ENCODE peak calls at places on chromosomes 4 and X, in four cellular contexts. One of them, this sample, is unnamed.

GRCh38 chr4:85717366-85717765 is 242.4 kb downstream of the ARHGAP24 start:
- DNase-seq in brain microvascular endothelial cell: no peak
- DNase-seq in dorsolateral prefrontal cortex: no peak
- DNase-seq in body of pancreas: no peak
- DNase-seq in this sample: no peak

GRCh38 chrX:39491548-39492297 is 606.0 kb downstream of the BCOR start:
- DNase-seq in brain microvascular endothelial cell: no peak
- DNase-seq in dorsolateral prefrontal cortex: no peak
- DNase-seq in body of pancreas: no peak
- DNase-seq in this sample: no peak

GRCh38 chr4:159655547-159655946 is 552.7 kb downstream of the RAPGEF2 start:
- DNase-seq in body of pancreas: no peak
- DNase-seq in brain microvascular endothelial cell: peak
- DNase-seq in dorsolateral prefrontal cortex: no peak
- DNase-seq in this sample: no peak

GRCh38 chrX:120144178-120144844 is 14.1 kb upstream of the RHOXF2 start:
- DNase-seq in body of pancreas: peak
- DNase-seq in dorsolateral prefrontal cortex: no peak
- DNase-seq in brain microvascular endothelial cell: no peak
- DNase-seq in this sample: no peak

GRCh38 chr4:12968345-12968744 is 515.8 kb downstream of the RAB28 start:
- DNase-seq in body of pancreas: no peak
- DNase-seq in dorsolateral prefrontal cortex: no peak
- DNase-seq in brain microvascular endothelial cell: no peak
- DNase-seq in this sample: no peak

GRCh38 chrX:105552395-105552794 is 269.9 kb upstream of the NRK start:
- DNase-seq in dorsolateral prefrontal cortex: no peak
- DNase-seq in brain microvascular endothelial cell: no peak
- DNase-seq in body of pancreas: no peak
- DNase-seq in this sample: no peak

GRCh38 chr4:122531038-122531437 is 74.5 kb upstream of the IL2 start:
- DNase-seq in dorsolateral prefrontal cortex: no peak
- DNase-seq in body of pancreas: no peak
- DNase-seq in brain microvascular endothelial cell: no peak
- DNase-seq in this sample: no peak

GRCh38 chr4:20641971-20642370 is 58.3 kb upstream of the PACRGL start:
- DNase-seq in body of pancreas: no peak
- DNase-seq in brain microvascular endothelial cell: no peak
- DNase-seq in dorsolateral prefrontal cortex: no peak
- DNase-seq in this sample: no peak

GRCh38 chrX:12080265-12080664 is 58.0 kb upstream of the FRMPD4 start:
- DNase-seq in dorsolateral prefrontal cortex: no peak
- DNase-seq in body of pancreas: no peak
- DNase-seq in brain microvascular endothelial cell: peak
- DNase-seq in this sample: no peak

GRCh38 chr4:6200011-6200921 is at the start of gene JAKMIP1:
- DNase-seq in brain microvascular endothelial cell: peak
- DNase-seq in body of pancreas: peak
- DNase-seq in dorsolateral prefrontal cortex: peak
- DNase-seq in this sample: peak

GRCh38 chr4:54099287-54099958 is 540 bp upstream of the GSX2 start:
- DNase-seq in dorsolateral prefrontal cortex: no peak
- DNase-seq in body of pancreas: no peak
- DNase-seq in brain microvascular endothelial cell: no peak
- DNase-seq in this sample: no peak

GRCh38 chr4:7313991-7314390 is 120.7 kb downstream of the PSAPL1 start:
- DNase-seq in body of pancreas: no peak
- DNase-seq in brain microvascular endothelial cell: no peak
- DNase-seq in dorsolateral prefrontal cortex: no peak
- DNase-seq in this sample: no peak

GRCh38 chr4:111040904-111041303 is 418.0 kb upstream of the PITX2 start:
- DNase-seq in brain microvascular endothelial cell: no peak
- DNase-seq in body of pancreas: no peak
- DNase-seq in dorsolateral prefrontal cortex: no peak
- DNase-seq in this sample: no peak

GRCh38 chrX:39518451-39519212 is 579.1 kb downstream of the BCOR start:
- DNase-seq in brain microvascular endothelial cell: no peak
- DNase-seq in dorsolateral prefrontal cortex: peak
- DNase-seq in body of pancreas: peak
- DNase-seq in this sample: peak

GRCh38 chrX:150502979-150503897 is 65.2 kb upstream of the MTM1 start:
- DNase-seq in body of pancreas: peak
- DNase-seq in brain microvascular endothelial cell: no peak
- DNase-seq in dorsolateral prefrontal cortex: no peak
- DNase-seq in this sample: no peak

GRCh38 chrX:150504399-150505186 is 63.8 kb upstream of the MTM1 start:
- DNase-seq in body of pancreas: peak
- DNase-seq in brain microvascular endothelial cell: no peak
- DNase-seq in dorsolateral prefrontal cortex: no peak
- DNase-seq in this sample: no peak

GRCh38 chrX:150506020-150506419 is 62.4 kb upstream of the MTM1 start:
- DNase-seq in dorsolateral prefrontal cortex: no peak
- DNase-seq in body of pancreas: no peak
- DNase-seq in brain microvascular endothelial cell: no peak
- DNase-seq in this sample: no peak

GRCh38 chrX:150502091-150502490 is 66.3 kb upstream of the MTM1 start:
- DNase-seq in dorsolateral prefrontal cortex: no peak
- DNase-seq in body of pancreas: no peak
- DNase-seq in brain microvascular endothelial cell: no peak
- DNase-seq in this sample: no peak

DNA sequence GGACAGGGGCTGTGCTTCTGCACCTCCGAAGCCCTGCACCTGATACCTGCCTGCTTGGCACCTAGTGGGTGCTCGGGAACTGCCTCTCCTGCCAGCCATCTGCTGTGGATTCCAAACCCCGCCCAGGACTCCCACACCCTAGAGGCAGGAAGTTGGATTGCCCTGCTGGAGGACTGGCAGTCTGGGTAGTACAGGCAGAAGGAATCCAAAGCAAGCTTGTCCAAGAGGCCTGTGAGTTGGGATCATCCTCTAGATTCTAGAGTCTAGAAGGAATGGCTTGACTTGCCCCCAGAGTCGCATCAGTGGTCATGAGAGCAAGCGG is 64.6 kb upstream of the MTM1 start:
- DNase-seq in brain microvascular endothelial cell: no peak
- DNase-seq in dorsolateral prefrontal cortex: no peak
- DNase-seq in body of pancreas: peak
- DNase-seq in this sample: no peak
- H3K27ac ChIP-seq in brain microvascular endothelial cell: no peak
- H3K27ac ChIP-seq in dorsolateral prefrontal cortex: peak
- H3K27ac ChIP-seq in body of pancreas: peak
- H3K27ac ChIP-seq in this sample: no peak

GRCh38 chr4:66687393-66687971 is 857.8 kb downstream of the CENPC start:
- DNase-seq in body of pancreas: no peak
- DNase-seq in brain microvascular endothelial cell: no peak
- DNase-seq in dorsolateral prefrontal cortex: no peak
- DNase-seq in this sample: no peak

GRCh38 chr4:66691101-66691500 is 854.2 kb downstream of the CENPC start:
- DNase-seq in dorsolateral prefrontal cortex: no peak
- DNase-seq in brain microvascular endothelial cell: no peak
- DNase-seq in body of pancreas: no peak
- DNase-seq in this sample: no peak

GRCh38 chr4:66693694-66694093 is 851.6 kb downstream of the CENPC start:
- DNase-seq in dorsolateral prefrontal cortex: no peak
- DNase-seq in body of pancreas: no peak
- DNase-seq in brain microvascular endothelial cell: no peak
- DNase-seq in this sample: no peak

DNA sequence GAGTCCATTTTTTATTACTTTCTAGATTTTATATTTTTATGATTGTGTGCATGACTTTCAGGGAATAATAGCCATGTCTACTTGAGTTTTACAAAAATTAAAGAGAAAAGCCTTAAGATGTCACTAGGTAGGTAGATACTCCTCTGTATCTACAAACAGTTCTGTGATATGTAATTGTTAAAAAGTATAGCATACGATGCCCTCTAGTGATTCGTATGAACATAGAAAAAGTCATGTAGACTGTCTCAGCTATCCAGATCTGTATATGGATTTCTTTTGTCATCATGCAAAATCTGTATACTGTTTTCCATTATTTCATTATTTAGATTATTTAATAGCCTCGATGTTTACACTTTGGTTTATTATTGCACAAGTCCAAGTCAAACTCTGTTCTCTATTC is 856.6 kb downstream of the CENPC start:
- DNase-seq in brain microvascular endothelial cell: no peak
- DNase-seq in body of pancreas: no peak
- DNase-seq in dorsolateral prefrontal cortex: no peak
- DNase-seq in this sample: no peak
- TF ChIP-seq CTCF in brain microvascular endothelial cell: peak
- TF ChIP-seq CTCF in body of pancreas: peak
- TF ChIP-seq CTCF in dorsolateral prefrontal cortex: peak
- TF ChIP-seq CTCF in this sample: peak

GRCh38 chr4:103012594-103012993 is 6.9 kb downstream of the SLC9B1 start:
- DNase-seq in brain microvascular endothelial cell: no peak
- DNase-seq in body of pancreas: no peak
- DNase-seq in dorsolateral prefrontal cortex: no peak
- DNase-seq in this sample: no peak
- H3K27ac ChIP-seq in brain microvascular endothelial cell: no peak
- H3K27ac ChIP-seq in body of pancreas: peak
- H3K27ac ChIP-seq in dorsolateral prefrontal cortex: peak
- H3K27ac ChIP-seq in this sample: peak

GRCh38 chr4:140600408-140600807 is 31.6 kb upstream of the UCP1 start:
- DNase-seq in dorsolateral prefrontal cortex: no peak
- DNase-seq in brain microvascular endothelial cell: no peak
- DNase-seq in body of pancreas: no peak
- DNase-seq in this sample: no peak

DNA sequence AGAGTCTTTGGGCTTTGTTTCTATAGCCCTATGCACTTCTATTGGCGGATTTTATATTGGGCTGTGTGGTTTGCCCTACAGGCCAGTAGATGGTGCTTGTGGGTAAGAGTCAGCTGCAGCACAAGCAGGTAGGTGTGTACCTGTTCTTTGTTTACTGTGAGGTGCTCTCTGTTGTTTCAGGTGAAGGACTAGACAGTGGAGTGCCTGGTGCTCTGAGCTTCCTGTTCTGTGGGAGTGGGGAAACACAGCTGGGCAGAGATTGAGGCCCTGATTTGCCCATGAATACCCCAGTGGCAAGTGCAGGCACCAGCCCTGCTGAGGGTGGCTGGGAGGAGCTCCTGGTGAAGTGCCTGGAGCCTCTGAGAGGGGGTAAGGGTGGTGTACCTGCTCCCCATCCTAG is 26.3 kb upstream of the UCP1 start:
- DNase-seq in dorsolateral prefrontal cortex: no peak
- DNase-seq in body of pancreas: peak
- DNase-seq in brain microvascular endothelial cell: no peak
- DNase-seq in this sample: no peak
- TF ChIP-seq CTCF in dorsolateral prefrontal cortex: peak
- TF ChIP-seq CTCF in body of pancreas: peak
- TF ChIP-seq CTCF in brain microvascular endothelial cell: peak
- TF ChIP-seq CTCF in this sample: peak

GRCh38 chrX:153688534-153688899 is 791 bp downstream of the SLC6A8 start:
- DNase-seq in body of pancreas: no peak
- DNase-seq in dorsolateral prefrontal cortex: no peak
- DNase-seq in brain microvascular endothelial cell: no peak
- DNase-seq in this sample: no peak
- H3K27ac ChIP-seq in body of pancreas: no peak
- H3K27ac ChIP-seq in dorsolateral prefrontal cortex: peak
- H3K27ac ChIP-seq in brain microvascular endothelial cell: no peak
- H3K27ac ChIP-seq in this sample: peak

DNA sequence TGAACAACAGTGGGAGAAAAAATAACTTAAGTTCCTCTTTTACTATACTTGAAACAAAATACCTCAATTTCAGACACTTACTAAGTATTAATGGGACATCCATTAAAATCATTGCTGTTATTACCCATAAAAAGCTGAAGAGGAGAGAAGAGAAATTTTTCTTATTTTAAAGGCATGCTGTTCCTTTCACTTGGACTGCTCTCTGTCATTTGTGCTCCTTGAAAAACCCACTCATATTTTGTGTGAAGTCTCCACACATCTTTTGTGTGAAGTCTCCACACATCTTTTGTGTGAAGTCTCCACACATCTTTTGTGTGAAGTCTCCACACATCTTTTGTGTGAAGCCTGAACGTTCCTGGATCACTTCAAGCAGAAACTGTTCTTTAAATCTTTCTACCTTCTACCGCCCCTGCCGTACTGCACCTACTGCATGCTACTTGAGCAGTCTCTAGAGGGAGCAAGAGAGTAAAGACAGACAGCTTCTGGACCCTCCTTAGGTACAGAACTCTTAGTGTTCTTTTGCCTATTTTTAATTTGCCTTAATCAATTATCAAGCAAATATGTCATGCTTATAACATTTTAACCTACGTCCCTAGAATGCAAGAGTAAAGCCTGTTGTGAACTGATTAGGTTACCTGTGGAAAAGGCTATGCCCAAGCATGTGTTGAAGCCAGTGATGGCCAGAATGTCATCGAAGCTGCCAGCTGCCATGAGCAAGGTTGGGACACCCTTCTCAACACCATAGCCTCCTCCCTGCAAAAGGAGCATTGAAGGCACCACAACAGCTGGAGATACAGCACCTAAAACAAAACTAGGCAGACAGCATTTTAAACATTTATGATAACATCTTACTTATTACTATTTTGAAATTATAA is 27.1 kb upstream of the SLC9B1 start:
- DNase-seq in body of pancreas: peak
- DNase-seq in brain microvascular endothelial cell: peak
- DNase-seq in dorsolateral prefrontal cortex: no peak
- DNase-seq in this sample: peak
- TF ChIP-seq CTCF in body of pancreas: peak
- TF ChIP-seq CTCF in brain microvascular endothelial cell: peak
- TF ChIP-seq CTCF in dorsolateral prefrontal cortex: peak
- TF ChIP-seq CTCF in this sample: peak

GRCh38 chrX:107648332-107648731 is 20.0 kb downstream of the PRPS1 start:
- DNase-seq in body of pancreas: no peak
- DNase-seq in brain microvascular endothelial cell: no peak
- DNase-seq in dorsolateral prefrontal cortex: no peak
- DNase-seq in this sample: no peak
- H3K27ac ChIP-seq in body of pancreas: no peak
- H3K27ac ChIP-seq in brain microvascular endothelial cell: no peak
- H3K27ac ChIP-seq in dorsolateral prefrontal cortex: no peak
- H3K27ac ChIP-seq in this sample: no peak

GRCh38 chrX:153735274-153735673 is 10.6 kb downstream of the ABCD1 start:
- DNase-seq in body of pancreas: no peak
- DNase-seq in dorsolateral prefrontal cortex: no peak
- DNase-seq in brain microvascular endothelial cell: no peak
- DNase-seq in this sample: no peak
- TF ChIP-seq CTCF in body of pancreas: no peak
- TF ChIP-seq CTCF in dorsolateral prefrontal cortex: no peak
- TF ChIP-seq CTCF in brain microvascular endothelial cell: peak
- TF ChIP-seq CTCF in this sample: no peak